ENCODE peak calls at places on chromosomes 3 and 15, in four cellular contexts. B, X, M and H are unnamed samples.

GRCh38 chr3:150082898-150083652 is 112.4 kb upstream of the PFN2 start:
- DNase-seq in M (no peak), B (no peak), X (no peak), H (no peak)

GRCh38 chr3:128994581-128995161 is 795 bp upstream of the CFAP92 start:
- DNase-seq in B (no peak), M (no peak), X (no peak), H (no peak)

GRCh38 chr15:59276225-59277178 is 69.9 kb downstream of the LDHAL6B start:
- DNase-seq in M (no peak), B (no peak), X (no peak), H (no peak)

GRCh38 chr3:64027708-64028107 is 4.4 kb upstream of the PSMD6 start:
- DNase-seq in B (no peak), X (no peak), M (no peak), H (no peak)

GRCh38 chr3:54987719-54988118 is 59.9 kb upstream of the LRTM1 start:
- DNase-seq in X (no peak), M (no peak), B (no peak), H (no peak)

GRCh38 chr15:75067123-75067854 is 43.9 kb downstream of the PPCDC start:
- DNase-seq in M (no peak), X (no peak), B (peak), H (peak)

GRCh38 chr3:177658354-177658753 is 461.1 kb upstream of the TBL1XR1 start:
- DNase-seq in X (no peak), B (no peak), M (no peak), H (no peak)

GRCh38 chr3:4994823-4995499 is 15.7 kb downstream of the BHLHE40 start:
- DNase-seq in M (peak), X (no peak), B (no peak), H (peak)

GRCh38 chr3:188509316-188509715 is 355.4 kb downstream of the LPP start:
- DNase-seq in M (no peak), X (no peak), B (no peak), H (no peak)

GRCh38 chr3:126880898-126881297 is 102.0 kb upstream of the PLXNA1 start:
- DNase-seq in M (no peak), X (no peak), B (no peak), H (no peak)

GRCh38 chr15:56987286-56987685 is 68.8 kb downstream of the TCF12 start:
- DNase-seq in X (no peak), M (no peak), B (no peak), H (no peak)

GRCh38 chr3:61358364-61358763 is 107.1 kb upstream of the FHIT start:
- DNase-seq in X (peak), B (no peak), M (peak), H (peak)

GRCh38 chr3:55692295-55692957 is 205.3 kb upstream of the WNT5A start:
- DNase-seq in B (no peak), X (no peak), M (no peak), H (no peak)

GRCh38 chr3:50150863-50151686 is 4.0 kb upstream of the SEMA3F start:
- DNase-seq in M (peak), X (no peak), B (no peak), H (no peak)

GRCh38 chr3:36538405-36538804 is 158.1 kb downstream of the STAC start:
- DNase-seq in B (no peak), M (no peak), X (no peak), H (no peak)
- H3K4me3 ChIP-seq in B (no peak), M (no peak), X (no peak), H (no peak)

GRCh38 chr3:9729419-9729818 is 2.1 kb upstream of the BRPF1 start:
- DNase-seq in B (no peak), X (no peak), M (no peak), H (no peak)

GRCh38 chr3:9732080-9732752 is 681 bp downstream of the BRPF1 start:
- DNase-seq in B (peak), M (peak), X (peak), H (no peak)

GRCh38 chr3:9732753-9733115 is 1.2 kb downstream of the BRPF1 start:
- DNase-seq in X (no peak), B (no peak), M (no peak), H (no peak)

GRCh38 chr3:9731206-9732079 is at the start of gene BRPF1:
- DNase-seq in M (peak), X (peak), B (peak), H (peak)

GRCh38 chr3:9730747-9731205 is 759 bp upstream of the BRPF1 start:
- DNase-seq in B (no peak), M (no peak), X (no peak), H (no peak)
- H3K4me3 ChIP-seq in B (peak), M (peak), X (peak), H (no peak)

GRCh38 chr15:101201411-101202174 is 50.3 kb downstream of the CHSY1 start:
- DNase-seq in B (no peak), M (peak), X (peak), H (peak)
- H3K4me3 ChIP-seq in B (no peak), M (no peak), X (no peak), H (no peak)

DNA sequence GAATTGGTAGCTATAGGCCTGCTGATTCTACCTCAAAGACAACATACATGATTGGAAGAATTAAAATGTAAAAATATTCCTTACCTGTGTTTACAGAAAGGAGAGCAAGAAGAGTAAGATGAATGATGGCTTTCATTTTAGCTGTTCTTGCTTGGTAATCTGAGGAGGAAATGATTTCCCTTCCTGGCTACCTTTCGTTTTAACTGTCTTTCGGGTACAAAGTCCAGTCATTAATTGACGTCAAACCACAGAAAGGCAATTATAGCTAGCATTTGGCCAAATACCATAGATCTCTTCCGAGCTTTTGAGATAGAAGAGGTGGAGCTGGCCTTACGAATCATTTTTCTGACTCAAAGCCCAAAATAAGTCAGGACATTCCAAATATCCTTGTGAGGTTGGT is at the start of gene MUC13:
- DNase-seq in B (no peak), M (no peak), X (no peak), H (no peak)
- H3K4me3 ChIP-seq in B (no peak), M (peak), X (no peak), H (no peak)

DNA sequence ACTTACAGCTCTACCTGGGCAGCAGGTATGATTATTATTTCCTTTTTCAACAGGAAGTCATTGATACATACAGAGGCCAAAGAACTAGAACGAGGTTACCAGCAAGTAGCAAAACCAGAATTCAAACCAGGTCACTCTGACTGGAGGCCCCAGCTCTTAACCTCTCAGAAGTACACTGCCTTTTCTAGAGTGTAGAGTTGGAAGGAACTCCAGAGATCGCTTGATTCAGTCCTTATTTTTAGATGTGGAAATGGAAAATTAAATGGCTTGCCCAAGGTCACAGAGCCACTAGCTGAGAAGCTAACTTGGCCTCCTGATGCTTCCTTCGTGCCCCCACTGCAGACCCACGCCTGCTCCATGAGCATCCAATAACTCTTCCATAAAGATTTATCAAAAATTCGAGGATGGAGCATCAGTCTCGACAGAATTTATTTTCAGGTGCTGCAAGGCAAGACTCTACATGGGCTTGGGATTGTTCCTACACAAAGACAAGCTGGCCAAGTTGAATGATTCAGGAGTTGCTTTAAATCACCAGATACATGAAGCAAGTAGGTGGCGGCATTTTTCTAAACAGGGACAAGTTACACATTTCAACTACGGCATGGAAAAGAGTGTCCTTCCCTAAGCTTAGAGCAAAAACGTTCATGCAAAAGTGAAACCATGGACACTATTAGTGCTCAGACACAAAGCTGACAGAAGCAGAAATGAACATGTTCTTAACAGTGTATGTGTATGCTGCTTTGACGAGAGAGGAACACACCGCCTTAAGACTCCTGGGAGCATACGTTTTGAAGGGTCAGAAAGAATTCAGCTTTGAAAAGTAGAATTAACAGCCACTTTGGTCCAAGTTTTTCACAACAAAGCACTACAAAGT is 235.7 kb downstream of the THRB start:
- DNase-seq in B (no peak), X (no peak), M (no peak), H (no peak)
- H3K4me3 ChIP-seq in B (no peak), X (no peak), M (no peak), H (no peak)

GRCh38 chr3:132597660-132598059 is 590 bp downstream of the ACKR4 start:
- DNase-seq in X (no peak), B (no peak), M (no peak), H (no peak)
- H3K4me3 ChIP-seq in X (no peak), B (no peak), M (peak), H (no peak)

GRCh38 chr3:115100806-115101205 is 46.3 kb downstream of the ZBTB20 start:
- DNase-seq in M (no peak), B (no peak), X (no peak), H (no peak)

GRCh38 chr3:115098354-115099073 is 48.6 kb downstream of the ZBTB20 start:
- DNase-seq in X (no peak), B (no peak), M (no peak), H (no peak)

GRCh38 chr3:115095236-115095635 is 51.9 kb downstream of the ZBTB20 start:
- DNase-seq in X (no peak), B (no peak), M (no peak), H (no peak)

GRCh38 chr3:115099115-115099884 is 47.8 kb downstream of the ZBTB20 start:
- DNase-seq in X (no peak), B (no peak), M (no peak), H (no peak)

GRCh38 chr3:115100172-115100571 is 46.9 kb downstream of the ZBTB20 start:
- DNase-seq in X (no peak), B (peak), M (no peak), H (no peak)
- H3K4me3 ChIP-seq in X (no peak), B (peak), M (peak), H (peak)

GRCh38 chr15:99707481-99708270 is 25.6 kb downstream of the LYSMD4 start:
- DNase-seq in M (no peak), B (no peak), X (no peak), H (no peak)
- H3K4me3 ChIP-seq in M (no peak), B (peak), X (no peak), H (no peak)

DNA sequence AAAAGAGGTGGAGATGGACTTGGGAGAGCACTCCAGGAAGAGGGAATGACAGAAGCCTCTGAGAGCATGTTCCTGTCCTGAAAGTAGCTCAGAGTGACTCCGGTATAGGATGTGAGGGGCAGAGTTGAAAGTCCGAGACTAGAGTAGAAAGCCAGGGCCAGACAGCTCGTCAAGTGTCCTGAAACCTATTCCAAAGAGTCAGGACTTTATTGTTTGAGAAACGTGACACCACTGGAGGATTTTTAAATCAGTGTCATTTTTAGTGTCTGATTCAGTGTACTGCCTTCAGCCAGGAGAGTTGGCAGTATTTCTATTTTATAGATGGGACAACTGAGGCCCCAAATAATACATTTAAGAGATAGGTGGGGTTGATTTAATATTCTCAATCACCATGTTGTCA is 1.6 kb upstream of the RBMS3 start:
- DNase-seq in M (no peak), B (no peak), X (no peak), H (no peak)
- H3K4me3 ChIP-seq in M (no peak), B (no peak), X (no peak), H (no peak)